ENCODE peak calls at places on chromosomes 5 and 9, in five cellular contexts. D is activated CD8-positive, alpha-beta memory T cell treated with anti-CD3 and anti-CD28 coated beads, Interleukin-2, amount 10 ng/mL, durations not matched to agents 7 days and 5 days; T is CD8-positive, alpha-beta memory T cell; O is activated naive CD8-positive, alpha-beta T cell treated with anti-CD3 and anti-CD28 coated beads, Interleukin-2, amount 50 U/mL, for 24 hours; R is GM03348. C is an unnamed sample.

GRCh38 chr9:98009926-98010325 is 26.8 kb downstream of the ANP32B start:
- DNase-seq in D (no peak), T (no peak), O (no peak), R (peak), C (no peak)

GRCh38 chr9:117777823-117778222 is 73.6 kb downstream of the TLR4 start:
- DNase-seq in D (no peak), T (no peak), O (no peak), R (no peak), C (no peak)

GRCh38 chr9:134139081-134139480 is 3.2 kb downstream of the WDR5 start:
- DNase-seq in D (no peak), T (no peak), O (no peak), R (peak), C (peak)

GRCh38 chr5:23639326-23639725 is 131.9 kb downstream of the PRDM9 start:
- DNase-seq in D (no peak), T (no peak), O (no peak), R (no peak), C (no peak)

GRCh38 chr5:1526151-1526631 is 2.4 kb upstream of the LPCAT1 start:
- DNase-seq in D (peak), T (no peak), O (no peak), R (no peak), C (no peak)

GRCh38 chr5:102666164-102666951 is 88.7 kb upstream of the PAM start:
- DNase-seq in D (no peak), T (no peak), O (no peak), R (peak), C (peak)

GRCh38 chr5:34043099-34043876 is at the start of gene C1QTNF3:
- DNase-seq in D (no peak), T (peak), O (no peak), R (no peak), C (no peak)

GRCh38 chr5:157180374-157181264 is at the start of gene ITK:
- DNase-seq in D (peak), T (peak), O (peak), R (no peak), C (no peak)

GRCh38 chr9:87059740-87060139 is 112.4 kb upstream of the GAS1 start:
- DNase-seq in D (no peak), T (no peak), O (no peak), R (no peak), C (no peak)

GRCh38 chr5:171390883-171391677 is 3.4 kb downstream of the NPM1 start:
- DNase-seq in D (peak), T (peak), O (no peak), R (no peak), C (no peak)

GRCh38 chr9:133888048-133888778 is 103.9 kb downstream of the VAV2 start:
- DNase-seq in D (no peak), T (no peak), O (no peak), R (no peak), C (no peak)

GRCh38 chr5:140381972-140382371 is 19.7 kb upstream of the ANKHD1 start:
- DNase-seq in D (no peak), T (no peak), O (no peak), R (no peak), C (no peak)

GRCh38 chr9:113734826-113735225 is 141.3 kb upstream of the ZNF618 start:
- DNase-seq in D (no peak), T (no peak), O (no peak), R (no peak), C (no peak)

GRCh38 chr5:122779451-122779850 is 4.6 kb downstream of the SNX2 start:
- DNase-seq in D (no peak), T (no peak), O (no peak), R (no peak), C (no peak)

GRCh38 chr5:173712609-173713176 is 96.2 kb upstream of the BOD1 start:
- DNase-seq in D (no peak), T (no peak), O (no peak), R (no peak), C (no peak)

GRCh38 chr9:136902259-136902821 is 16.0 kb downstream of the TRAF2 start:
- DNase-seq in D (peak), T (peak), O (peak), R (peak), C (peak)

GRCh38 chr5:171667341-171668096 is 118.1 kb upstream of the SMIM23 start:
- DNase-seq in D (peak), T (no peak), O (no peak), R (peak), C (peak)

GRCh38 chr5:102857090-102857818 is 102.1 kb downstream of the PAM start:
- DNase-seq in D (no peak), T (no peak), O (no peak), R (peak), C (peak)

GRCh38 chr9:115209601-115210306 is 91.8 kb upstream of the TNC start:
- DNase-seq in D (peak), T (no peak), O (no peak), R (no peak), C (no peak)

GRCh38 chr5:111563041-111563822 is 50.9 kb upstream of the STARD4 start:
- DNase-seq in D (no peak), T (no peak), O (no peak), R (no peak), C (peak)

GRCh38 chr5:179275941-179276837 is 69.1 kb downstream of the ADAMTS2 start:
- DNase-seq in D (no peak), T (no peak), O (no peak), R (peak), C (peak)

GRCh38 chr9:130445268-130445983 is 665 bp downstream of the ASS1 start:
- DNase-seq in D (no peak), T (no peak), O (no peak), R (peak), C (peak)

GRCh38 chr9:134694368-134694665 is 52.7 kb downstream of the COL5A1 start:
- DNase-seq in D (no peak), T (no peak), O (no peak), R (no peak), C (no peak)

GRCh38 chr5:66828551-66829421 is 232.6 kb downstream of the MAST4 start:
- DNase-seq in D (peak), T (peak), O (peak), R (peak), C (peak)

GRCh38 chr9:120928720-120929389 is 2.3 kb upstream of the TRAF1 start:
- DNase-seq in D (peak), T (peak), O (peak), R (peak), C (peak)

GRCh38 chr9:73916016-73916673 is 581.0 kb upstream of the RORB start:
- DNase-seq in D (no peak), T (no peak), O (no peak), R (no peak), C (peak)

GRCh38 chr9:86424246-86424891 is 70.2 kb upstream of the TUT7 start:
- DNase-seq in D (no peak), T (no peak), O (no peak), R (no peak), C (no peak)

GRCh38 chr9:81522721-81523551 is 166.4 kb downstream of the TLE1 start:
- DNase-seq in D (no peak), T (no peak), O (no peak), R (peak), C (peak)

GRCh38 chr5:59542841-59543825 is 350.4 kb downstream of the PDE4D start:
- DNase-seq in D (no peak), T (no peak), O (no peak), R (peak), C (no peak)

GRCh38 chr5:90519081-90519480 is 10.3 kb downstream of the LYSMD3 start:
- DNase-seq in D (no peak), T (no peak), O (no peak), R (no peak), C (no peak)

GRCh38 chr5:122473138-122473843 is 161.3 kb downstream of the SNCAIP start:
- DNase-seq in D (no peak), T (no peak), O (no peak), R (no peak), C (peak)